ENCODE peak calls at places on chromosomes 5 and 9, in nine cellular contexts. E, Z, Y, D, G, C, N, A and Q are unnamed samples.

GRCh38 chr5:176736271-176736965 is 73.9 kb upstream of the UNC5A start:
- DNase-seq in D (peak), Z (peak), A (peak), C (no peak), G (no peak), Y (no peak), N (no peak), E (no peak), Q (peak)

GRCh38 chr5:17118631-17119030 is 98.8 kb upstream of the BASP1 start:
- DNase-seq in N (peak), Y (peak), G (no peak), D (no peak), Z (peak), E (peak), A (peak), C (no peak), Q (no peak)

GRCh38 chr5:87268126-87268969 is 665 bp downstream of the RASA1 start:
- DNase-seq in C (peak), Y (peak), A (peak), N (peak), D (peak), G (peak), E (peak), Z (peak), Q (peak)

GRCh38 chr9:5621327-5621726 is 7.6 kb upstream of the RIC1 start:
- DNase-seq in D (no peak), Y (peak), E (no peak), A (no peak), C (no peak), G (no peak), Z (no peak), N (peak), Q (no peak)

GRCh38 chr9:70566743-70567142 is 152.3 kb upstream of the KLF9 start:
- DNase-seq in C (no peak), A (no peak), Z (no peak), D (no peak), N (peak), G (no peak), Y (no peak), E (no peak), Q (no peak)

GRCh38 chr9:115743709-115744605 is 409.6 kb upstream of the PAPPA start:
- DNase-seq in C (no peak), E (no peak), Z (no peak), G (no peak), A (no peak), Y (no peak), N (no peak), D (no peak), Q (no peak)

GRCh38 chr5:980941-981340 is 27.7 kb upstream of the NKD2 start:
- DNase-seq in Y (no peak), E (no peak), D (no peak), N (no peak), G (no peak), A (no peak), Z (peak), C (no peak), Q (no peak)

GRCh38 chr5:61023131-61023530 is 78.1 kb downstream of the NDUFAF2 start:
- DNase-seq in N (peak), Z (no peak), G (no peak), C (no peak), Y (no peak), E (no peak), A (no peak), D (no peak), Q (no peak)

GRCh38 chr9:8134629-8135028 is 335.1 kb upstream of the DMAC1 start:
- DNase-seq in C (no peak), A (no peak), N (no peak), E (no peak), G (no peak), Y (no peak), D (no peak), Z (no peak), Q (no peak)

GRCh38 chr5:89128097-89128496 is 245.1 kb upstream of the MEF2C start:
- DNase-seq in A (no peak), Y (peak), E (no peak), G (no peak), C (no peak), Z (no peak), N (no peak), D (no peak), Q (no peak)

GRCh38 chr9:3323714-3324113 is 202.1 kb downstream of the RFX3 start:
- DNase-seq in C (no peak), E (no peak), D (no peak), Z (no peak), A (no peak), N (no peak), G (no peak), Y (no peak), Q (no peak)

GRCh38 chr5:90410178-90410762 is 714 bp upstream of the CETN3 start:
- DNase-seq in E (no peak), Z (no peak), C (no peak), A (no peak), Y (peak), D (no peak), N (no peak), G (no peak), Q (no peak)

GRCh38 chr9:4894076-4894475 is 91.0 kb upstream of the JAK2 start:
- DNase-seq in E (no peak), G (no peak), N (peak), A (no peak), D (no peak), Z (no peak), Y (peak), C (no peak), Q (no peak)

GRCh38 chr5:133347039-133347438 is 265.3 kb downstream of the FSTL4 start:
- DNase-seq in A (no peak), D (no peak), Y (peak), Z (no peak), G (no peak), C (no peak), E (no peak), N (no peak), Q (no peak)

GRCh38 chr9:78273761-78274160 is 23.2 kb upstream of the PSAT1 start:
- DNase-seq in E (no peak), Y (no peak), D (no peak), N (no peak), A (no peak), G (no peak), Z (no peak), C (no peak), Q (no peak)

GRCh38 chr9:16442622-16443021 is 427.8 kb downstream of the BNC2 start:
- DNase-seq in A (no peak), E (no peak), C (no peak), D (no peak), Z (no peak), Y (peak), N (peak), G (no peak), Q (no peak)